ENCODE peak calls at places on chromosomes 2 and 18, in eight cellular contexts. B, E, I, D, J, Q, G and V are unnamed samples.

GRCh38 chr18:8364385-8364784 is 244.9 kb upstream of the RAB12 start:
- DNase-seq in Q (no peak), G (no peak), D (no peak), I (no peak), B (no peak), E (no peak), J (no peak), V (no peak)

GRCh38 chr18:68431922-68432198 is 283.0 kb downstream of the TMX3 start:
- DNase-seq in D (no peak), I (no peak), B (no peak), G (no peak), Q (no peak), J (no peak), E (no peak), V (no peak)

GRCh38 chr2:226447896-226448295 is 351.7 kb downstream of the IRS1 start:
- DNase-seq in E (no peak), J (no peak), I (no peak), B (no peak), D (no peak), G (no peak), Q (no peak), V (no peak)

GRCh38 chr2:974454-974853 is 23.8 kb downstream of the SNTG2 start:
- DNase-seq in I (no peak), Q (no peak), E (no peak), G (peak), J (no peak), B (no peak), D (no peak), V (no peak)

GRCh38 chr2:197008229-197008628 is 81.7 kb upstream of the PGAP1 start:
- DNase-seq in B (no peak), Q (no peak), E (no peak), D (no peak), J (no peak), I (no peak), G (no peak), V (peak)

GRCh38 chr2:216498418-216499413 is at the start of gene RPL37A:
- DNase-seq in J (peak), B (peak), I (peak), E (peak), G (peak), D (peak), Q (peak), V (peak)

GRCh38 chr18:49648811-49649210 is 87.0 kb downstream of the LIPG start:
- DNase-seq in B (no peak), G (no peak), E (no peak), I (no peak), Q (no peak), D (no peak), J (no peak), V (no peak)

GRCh38 chr2:236086403-236086970 is 81.7 kb downstream of the GBX2 start:
- DNase-seq in I (no peak), E (no peak), J (no peak), Q (no peak), G (no peak), D (no peak), B (no peak), V (no peak)

GRCh38 chr18:45212186-45213039 is 402.9 kb upstream of the SLC14A2 start:
- DNase-seq in G (peak), E (peak), Q (peak), J (peak), D (peak), I (peak), B (peak), V (peak)

GRCh38 chr2:27954261-27954673 is 63.7 kb downstream of the BABAM2 start:
- DNase-seq in Q (no peak), D (no peak), G (no peak), B (peak), J (no peak), I (no peak), E (no peak), V (peak)

GRCh38 chr2:120775261-120775660 is 39.6 kb downstream of the GLI2 start:
- DNase-seq in J (no peak), D (peak), I (no peak), E (no peak), B (no peak), Q (no peak), G (no peak), V (no peak)

GRCh38 chr18:34901299-34901698 is 139.9 kb upstream of the MAPRE2 start:
- DNase-seq in D (no peak), E (no peak), B (no peak), G (no peak), Q (no peak), I (no peak), J (no peak), V (no peak)

GRCh38 chr2:107808986-107809385 is 17.7 kb upstream of the RGPD4 start:
- DNase-seq in D (peak), G (peak), J (no peak), Q (no peak), B (no peak), E (no peak), I (no peak), V (no peak)

GRCh38 chr2:200314976-200315567 is 8.6 kb downstream of the SPATS2L start:
- DNase-seq in E (no peak), G (no peak), Q (no peak), J (no peak), I (no peak), D (no peak), B (no peak), V (no peak)

GRCh38 chr2:151205601-151206000 is 56.1 kb downstream of the RBM43 start:
- DNase-seq in Q (no peak), G (no peak), J (no peak), E (no peak), D (no peak), I (no peak), B (no peak), V (no peak)

GRCh38 chr2:230408244-230408842 is 7.7 kb upstream of the SP100 start:
- DNase-seq in D (no peak), E (no peak), Q (no peak), B (no peak), I (no peak), J (no peak), G (no peak), V (no peak)

GRCh38 chr2:88265352-88265960 is 95.3 kb downstream of the THNSL2 start:
- DNase-seq in E (no peak), B (no peak), Q (no peak), D (no peak), I (no peak), G (no peak), J (no peak), V (no peak)

GRCh38 chr2:60957643-60958042 is 59.9 kb upstream of the PEX13 start:
- DNase-seq in E (no peak), D (no peak), I (no peak), Q (no peak), B (no peak), J (no peak), G (no peak), V (no peak)

GRCh38 chr18:44715245-44715644 is 34.6 kb downstream of the SETBP1 start:
- DNase-seq in D (no peak), I (no peak), B (no peak), J (no peak), Q (no peak), G (no peak), E (no peak), V (peak)

GRCh38 chr18:58893388-58894099 is 28.9 kb downstream of the ZNF532 start:
- DNase-seq in B (no peak), I (peak), Q (no peak), J (no peak), G (no peak), D (no peak), E (no peak), V (no peak)

GRCh38 chr2:10634495-10634894 is 55.3 kb downstream of the NOL10 start:
- DNase-seq in E (no peak), I (no peak), G (no peak), J (no peak), D (no peak), B (no peak), Q (no peak), V (no peak)

GRCh38 chr2:8541636-8542035 is 140.2 kb upstream of the ID2 start:
- DNase-seq in E (no peak), I (no peak), B (no peak), Q (no peak), G (no peak), D (no peak), J (no peak), V (no peak)

GRCh38 chr2:47336259-47337238 is 66.4 kb upstream of the MSH2 start:
- DNase-seq in B (no peak), J (no peak), Q (no peak), I (no peak), G (no peak), D (no peak), E (no peak), V (no peak)

GRCh38 chr2:5981241-5982055 is 289.3 kb downstream of the SOX11 start:
- DNase-seq in J (no peak), B (peak), Q (no peak), D (no peak), G (no peak), E (peak), I (no peak), V (no peak)

GRCh38 chr2:234422895-234423505 is 73.9 kb downstream of the ARL4C start:
- DNase-seq in Q (no peak), I (peak), E (no peak), D (no peak), B (no peak), J (no peak), G (no peak), V (no peak)